ENCODE peak calls at places on chromosome 5, in six cellular contexts. F is nephron progenitor cell, K is PC-3, L is cardiac fibroblast, Q is endothelial cell, X is MM.1S. M is an unnamed sample.

GRCh38 chr5:57956606-57957005 is 474.0 kb upstream of the ACTBL2 start:
- DNase-seq in X (no peak), L (no peak), F (no peak), Q (no peak), K (no peak), M (no peak)

GRCh38 chr5:4348919-4349318 is 753.3 kb downstream of the IRX1 start:
- DNase-seq in X (no peak), Q (no peak), F (no peak), L (no peak), K (no peak), M (no peak)

GRCh38 chr5:5585751-5586341 is 163.4 kb downstream of the ICE1 start:
- DNase-seq in X (no peak), F (no peak), Q (no peak), L (no peak), K (no peak), M (no peak)

GRCh38 chr5:116622375-116623075 is 47.9 kb upstream of the SEMA6A start:
- DNase-seq in K (no peak), F (no peak), Q (no peak), X (no peak), L (no peak), M (no peak)

GRCh38 chr5:56585973-56586740 is 229.2 kb upstream of the MAP3K1 start:
- DNase-seq in K (no peak), F (no peak), L (peak; percentile 60), X (no peak), Q (peak; percentile 22), M (no peak)

GRCh38 chr5:148179234-148179824 is 11.0 kb downstream of the SPINK14 start:
- DNase-seq in F (peak; percentile 4), L (peak; percentile 79), Q (peak; percentile 16), X (peak; percentile 76), K (peak; percentile 85), M (peak; percentile 10)

GRCh38 chr5:160342413-160342941 is 27.9 kb downstream of the C1QTNF2 start:
- DNase-seq in X (no peak), F (no peak), Q (no peak), L (peak; percentile 7), K (peak; percentile 59), M (no peak)

GRCh38 chr5:176629853-176630680 is at the start of the genes EIF4E1B and SNCB:
- DNase-seq in X (peak; percentile 45), Q (peak; percentile 71), F (peak; percentile 83), L (peak; percentile 43), K (peak; percentile 65), M (peak; percentile 80)

GRCh38 chr5:111453290-111453689 is 59.0 kb downstream of the STARD4 start:
- DNase-seq in F (no peak), K (no peak), L (no peak), X (no peak), Q (no peak), M (no peak)

GRCh38 chr5:14195588-14195987 is 52.4 kb downstream of the TRIO start:
- DNase-seq in F (no peak), K (no peak), L (no peak), Q (no peak), X (no peak), M (no peak)

DNA sequence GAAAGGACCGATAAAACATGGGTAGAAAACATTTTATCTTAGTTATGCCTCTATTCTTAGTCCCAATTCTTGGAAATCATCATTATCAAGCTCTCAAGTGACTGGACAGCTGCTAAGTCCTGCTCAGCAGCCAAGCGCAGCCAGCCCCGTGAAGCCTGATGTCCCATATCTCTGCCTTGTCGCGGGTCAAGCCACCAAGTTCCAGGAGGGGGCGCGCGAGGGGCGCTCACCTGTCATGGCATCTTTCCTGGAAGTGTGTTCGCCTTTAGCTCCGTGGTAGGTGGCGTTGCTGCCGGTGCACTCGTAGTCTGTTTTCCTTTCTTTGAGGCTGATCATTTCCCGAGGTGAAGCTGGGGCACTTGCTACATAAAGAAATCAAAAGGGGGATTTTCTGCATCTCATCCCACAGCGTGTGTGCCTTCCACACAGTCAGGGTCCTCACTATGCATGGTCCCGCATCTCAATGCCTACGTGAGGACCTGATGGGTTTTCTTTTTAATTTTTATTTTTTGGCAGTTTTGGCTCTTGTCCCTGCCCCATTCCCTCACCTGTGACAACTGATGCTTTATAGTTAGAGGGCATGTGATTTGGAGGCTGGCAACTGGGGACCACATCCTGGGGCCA is 227.0 kb upstream of the DAP start:
- DNase-seq in Q (peak; percentile 87), L (no peak), X (peak; percentile 66), K (peak; percentile 75), F (peak; percentile 86), M (peak; percentile 73)
- TF ChIP-seq CTCF in Q (peak; percentile 84), L (peak; percentile 41), X (peak; percentile 95), K (peak; percentile 90), F (peak; percentile 88), M (peak; percentile 90)

DNA sequence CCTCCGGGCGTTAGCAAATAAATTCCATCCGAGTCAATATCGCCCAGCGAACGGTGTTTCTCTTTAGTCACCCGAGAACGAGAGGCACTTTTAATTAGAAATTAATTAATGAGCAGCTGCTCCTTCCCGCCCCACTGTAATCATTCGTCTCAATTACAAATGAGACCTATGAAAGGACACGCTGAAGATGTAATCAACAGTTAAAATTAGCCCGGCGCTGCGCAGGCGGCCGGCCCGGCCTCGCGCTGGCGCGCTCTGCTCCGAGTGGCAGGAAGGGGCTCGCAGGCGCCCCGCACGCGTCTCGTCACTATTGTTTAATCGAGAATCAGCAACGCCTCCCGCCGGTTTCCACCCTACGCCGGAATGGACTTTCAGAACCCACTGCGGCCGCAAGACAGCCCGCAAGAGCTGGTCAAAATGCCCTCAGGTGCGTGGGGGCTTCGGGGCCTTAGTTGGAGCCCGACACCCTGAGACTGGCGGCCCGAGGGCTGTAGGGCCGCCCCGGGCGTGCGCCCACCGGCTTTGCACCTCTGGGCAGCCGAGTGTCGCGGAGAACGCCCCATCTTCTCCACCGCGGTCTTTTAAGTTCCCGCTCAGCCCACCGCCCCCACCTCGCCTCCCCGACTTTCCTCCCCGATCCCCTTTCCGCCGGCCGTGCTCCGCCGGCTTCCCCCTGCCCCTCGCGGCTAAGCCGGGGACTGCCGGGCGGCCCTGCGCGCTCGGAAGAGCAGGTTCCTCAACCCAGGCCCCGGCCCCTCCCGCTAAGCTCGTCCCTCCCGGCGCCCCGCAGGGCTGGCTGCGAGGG is 597 bp upstream of the IRX4 start:
- DNase-seq in X (no peak), K (peak; percentile 14), Q (peak; percentile 61), F (peak; percentile 59), L (no peak), M (no peak)
- TF ChIP-seq CTCF in X (no peak), K (no peak), Q (peak; percentile 43), F (no peak), L (no peak), M (no peak)

GRCh38 chr5:141958113-141958512 is at the start of gene PCDH12:
- DNase-seq in X (no peak), F (peak; percentile 21), K (no peak), L (peak; percentile 81), Q (peak; percentile 68), M (peak; percentile 10)

GRCh38 chr5:141961466-141961865 is 3.5 kb upstream of the PCDH12 start:
- DNase-seq in Q (no peak), X (no peak), L (no peak), K (no peak), F (no peak), M (no peak)

GRCh38 chr5:141960018-141960417 is 2.0 kb upstream of the PCDH12 start:
- DNase-seq in K (no peak), Q (peak; percentile 60), F (peak; percentile 42), L (no peak), X (peak; percentile 34), M (peak; percentile 26)

GRCh38 chr5:141958773-141959172 is 771 bp upstream of the PCDH12 start:
- DNase-seq in K (peak; percentile 9), F (no peak), L (peak; percentile 59), Q (no peak), X (no peak), M (no peak)

DNA sequence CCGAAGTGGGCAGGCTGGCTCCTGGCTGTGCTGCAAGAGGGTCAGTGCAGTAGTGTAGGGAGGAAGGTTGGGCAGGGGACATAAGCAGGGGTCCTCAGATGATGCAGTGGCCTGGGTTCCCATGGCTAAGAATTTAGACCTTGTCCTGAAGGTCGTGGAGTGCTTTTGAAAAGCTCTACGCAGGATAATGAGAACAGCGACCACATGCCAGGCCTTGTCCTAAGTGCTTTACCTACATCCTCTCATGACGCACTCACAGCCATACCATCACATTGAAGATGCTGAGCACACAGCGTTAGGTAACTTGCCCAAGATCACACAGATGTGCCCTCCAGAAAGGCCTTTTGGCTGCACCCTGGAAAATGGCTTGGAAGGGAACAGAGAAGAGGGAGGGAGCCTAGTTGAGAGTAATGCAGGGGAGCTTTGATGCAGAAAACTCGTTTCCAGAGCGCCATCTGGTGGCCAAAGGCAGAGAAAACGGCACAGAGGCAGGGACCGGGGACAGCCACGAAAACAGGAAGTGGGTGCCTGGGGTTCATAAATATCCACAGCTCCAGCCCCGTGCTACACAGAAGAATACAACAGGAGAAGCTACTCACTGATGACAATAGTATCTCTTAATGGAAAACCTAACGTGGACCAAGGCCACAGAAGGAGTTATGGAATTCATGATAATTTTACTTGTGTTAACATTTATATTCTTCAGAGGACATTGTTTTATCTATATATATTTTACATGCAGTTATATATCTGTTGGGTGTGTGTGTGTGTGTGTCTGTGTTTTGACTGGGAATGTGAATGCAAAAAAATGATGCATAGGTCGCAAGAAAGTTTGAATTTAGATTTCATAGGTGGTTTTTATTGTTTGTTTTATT is 2.7 kb upstream of the PCDH12 start:
- DNase-seq in L (peak; percentile 86), X (peak; percentile 89), F (peak; percentile 91), Q (peak; percentile 88), K (peak; percentile 78), M (peak; percentile 87)
- TF ChIP-seq CTCF in L (peak; percentile 87), X (peak; percentile 89), F (peak; percentile 77), Q (peak; percentile 90), K (peak; percentile 77), M (peak; percentile 87)

DNA sequence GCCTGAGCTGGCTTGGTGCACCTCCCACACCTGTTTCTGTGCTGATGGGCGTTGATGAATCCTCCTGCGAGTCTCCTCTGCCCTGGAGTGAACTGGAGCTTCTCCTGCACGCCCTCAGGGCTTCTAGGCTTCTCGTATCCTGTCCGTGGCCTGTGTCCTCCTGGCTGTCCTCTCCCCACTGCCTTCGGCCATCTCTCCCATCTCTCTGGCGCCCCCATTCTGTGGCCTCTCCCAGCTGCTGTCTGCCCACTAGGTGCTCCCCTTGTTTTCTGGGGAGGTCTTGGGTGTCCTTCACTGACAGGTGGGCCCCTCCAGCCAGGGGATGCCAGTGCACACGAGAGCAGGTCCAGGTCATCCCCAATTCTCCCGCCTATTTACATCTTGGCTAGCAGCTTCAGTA is 28.8 kb downstream of the AHRR start:
- DNase-seq in K (no peak), Q (no peak), L (no peak), F (no peak), X (no peak), M (peak; percentile 16)
- TF ChIP-seq CTCF in K (peak; percentile 43), Q (no peak), L (peak; percentile 10), F (no peak), X (peak; percentile 8), M (peak; percentile 30)

GRCh38 chr5:168989731-168990505 is 311.0 kb downstream of the SLIT3 start:
- DNase-seq in L (no peak), X (peak; percentile 16), F (no peak), Q (no peak), K (no peak), M (no peak)

GRCh38 chr5:168991311-168991710 is 309.6 kb downstream of the SLIT3 start:
- DNase-seq in K (peak; percentile 73), X (no peak), Q (no peak), L (no peak), F (no peak), M (no peak)

GRCh38 chr5:168985454-168985853 is 315.5 kb downstream of the SLIT3 start:
- DNase-seq in Q (no peak), L (no peak), X (no peak), F (no peak), K (no peak), M (no peak)

GRCh38 chr5:168987540-168988300 is 313.2 kb downstream of the SLIT3 start:
- DNase-seq in Q (peak; percentile 75), F (peak; percentile 84), L (peak; percentile 77), K (peak; percentile 90), X (peak; percentile 46), M (peak; percentile 58)

GRCh38 chr5:168988699-168989098 is 312.2 kb downstream of the SLIT3 start:
- DNase-seq in Q (no peak), X (no peak), F (no peak), L (peak; percentile 34), K (no peak), M (no peak)
- TF ChIP-seq CTCF in Q (no peak), X (no peak), F (no peak), L (no peak), K (no peak), M (no peak)